ENCODE peak calls at places on chromosomes 5 and 9, in four cellular contexts. Z, P, G and O are unnamed samples.

GRCh38 chr9:130938652-130939404 is at the start of gene FIBCD1:
- DNase-seq in P (peak), G (no peak), Z (no peak), O (no peak)

GRCh38 chr5:83914662-83915418 is 194.2 kb upstream of the HAPLN1 start:
- DNase-seq in P (no peak), Z (no peak), G (no peak), O (no peak)

GRCh38 chr5:136066705-136067271 is 38.0 kb downstream of the TGFBI start:
- DNase-seq in G (peak), P (no peak), Z (no peak), O (no peak)

GRCh38 chr5:56290378-56291057 is 57.4 kb upstream of the ANKRD55 start:
- DNase-seq in Z (no peak), P (no peak), G (no peak), O (no peak)

GRCh38 chr5:69334793-69335268 is 2.2 kb upstream of the CCDC125 start:
- DNase-seq in Z (peak), P (peak), G (peak), O (no peak)

GRCh38 chr5:127001621-127002296 is 28.6 kb downstream of the MARCHF3 start:
- DNase-seq in G (no peak), P (no peak), Z (no peak), O (no peak)

GRCh38 chr9:94656976-94657375 is 17.7 kb upstream of the FBP1 start:
- DNase-seq in Z (no peak), P (no peak), G (no peak), O (no peak)

GRCh38 chr9:108727580-108728056 is 128.2 kb downstream of the ACTL7B start:
- DNase-seq in Z (no peak), G (no peak), P (no peak), O (no peak)

GRCh38 chr5:67487862-67488261 is 291.3 kb upstream of the CD180 start:
- DNase-seq in P (no peak), G (no peak), Z (no peak), O (no peak)

GRCh38 chr5:2782658-2783057 is 31.2 kb upstream of the IRX2 start:
- DNase-seq in G (no peak), P (no peak), Z (no peak), O (no peak)

GRCh38 chr9:79185866-79186265 is 385.9 kb upstream of the TLE4 start:
- DNase-seq in G (no peak), P (no peak), Z (no peak), O (no peak)

GRCh38 chr9:16246785-16247184 is 623.7 kb downstream of the BNC2 start:
- DNase-seq in P (no peak), G (no peak), Z (no peak), O (no peak)

GRCh38 chr5:178490935-178491632 is 99.1 kb downstream of the COL23A1 start:
- DNase-seq in Z (no peak), G (no peak), P (no peak), O (no peak)

GRCh38 chr9:118121361-118121760 is 417.2 kb downstream of the TLR4 start:
- DNase-seq in Z (no peak), G (no peak), P (no peak), O (peak)

GRCh38 chr5:67493676-67494075 is 297.1 kb upstream of the CD180 start:
- DNase-seq in P (peak), G (no peak), Z (no peak), O (no peak)

GRCh38 chr5:74240783-74241750 is 399.5 kb downstream of the ENC1 start:
- DNase-seq in P (no peak), Z (no peak), G (no peak), O (no peak)

GRCh38 chr5:17425385-17426070 is 72.5 kb upstream of the TAF11L2 start:
- DNase-seq in P (no peak), Z (no peak), G (no peak), O (no peak)

GRCh38 chr9:37761511-37761910 is 7.9 kb downstream of the TRMT10B start:
- DNase-seq in Z (no peak), P (no peak), G (no peak), O (peak)

GRCh38 chr5:159764283-159764927 is 151.9 kb upstream of the ADRA1B start:
- DNase-seq in P (no peak), G (peak), Z (no peak), O (peak)

GRCh38 chr5:159762921-159763320 is 153.4 kb upstream of the ADRA1B start:
- DNase-seq in G (no peak), Z (no peak), P (no peak), O (no peak)

GRCh38 chr5:159765760-159766517 is 150.3 kb upstream of the ADRA1B start:
- DNase-seq in G (no peak), P (no peak), Z (no peak), O (no peak)

GRCh38 chr5:159763564-159763963 is 152.7 kb upstream of the ADRA1B start:
- DNase-seq in P (no peak), G (no peak), Z (no peak), O (no peak)

GRCh38 chr5:159765034-159765433 is 151.2 kb upstream of the ADRA1B start:
- DNase-seq in G (no peak), P (no peak), Z (no peak), O (no peak)
- H3K4me3 ChIP-seq in G (no peak), P (no peak), Z (no peak), O (no peak)

DNA sequence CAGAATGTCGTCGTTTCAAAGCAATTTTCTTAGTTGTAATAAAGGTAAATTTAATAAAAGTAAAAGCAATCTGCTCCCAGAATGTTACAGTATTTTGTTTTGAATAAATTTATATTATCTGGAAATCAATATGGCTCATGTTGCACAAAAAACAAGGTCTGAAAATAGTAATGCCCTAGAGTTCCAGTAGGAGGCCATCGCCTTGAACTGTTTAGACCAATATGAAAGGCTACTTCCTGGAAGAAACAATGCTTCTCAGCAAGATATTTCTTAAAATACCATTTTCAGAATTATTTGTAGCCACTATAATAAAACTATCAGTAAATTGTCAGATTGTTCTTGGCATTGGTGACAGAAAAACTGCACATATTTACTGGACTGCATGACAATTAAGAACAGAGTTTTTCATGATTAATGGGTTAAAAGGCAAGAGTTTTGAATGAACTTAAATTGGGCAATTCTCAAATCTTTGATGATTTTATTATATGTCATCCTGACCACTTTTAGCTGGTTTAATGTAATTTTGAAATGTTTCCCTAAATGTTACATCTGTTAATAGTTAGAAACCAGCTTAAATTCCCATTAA is 153.2 kb downstream of the COMMD10 start:
- DNase-seq in P (no peak), Z (no peak), G (no peak), O (no peak)
- TF ChIP-seq CTCF in P (no peak), Z (peak), G (no peak), O (peak)

GRCh38 chr5:4275232-4275631 is 679.6 kb downstream of the IRX1 start:
- DNase-seq in G (no peak), Z (no peak), P (no peak), O (no peak)
- H3K4me3 ChIP-seq in G (no peak), Z (no peak), P (no peak), O (no peak)

GRCh38 chr5:100697970-100698369 is 162.8 kb downstream of the FAM174A start:
- DNase-seq in G (no peak), P (no peak), Z (no peak), O (no peak)
- TF ChIP-seq CTCF in G (no peak), P (no peak), Z (no peak), O (peak)

DNA sequence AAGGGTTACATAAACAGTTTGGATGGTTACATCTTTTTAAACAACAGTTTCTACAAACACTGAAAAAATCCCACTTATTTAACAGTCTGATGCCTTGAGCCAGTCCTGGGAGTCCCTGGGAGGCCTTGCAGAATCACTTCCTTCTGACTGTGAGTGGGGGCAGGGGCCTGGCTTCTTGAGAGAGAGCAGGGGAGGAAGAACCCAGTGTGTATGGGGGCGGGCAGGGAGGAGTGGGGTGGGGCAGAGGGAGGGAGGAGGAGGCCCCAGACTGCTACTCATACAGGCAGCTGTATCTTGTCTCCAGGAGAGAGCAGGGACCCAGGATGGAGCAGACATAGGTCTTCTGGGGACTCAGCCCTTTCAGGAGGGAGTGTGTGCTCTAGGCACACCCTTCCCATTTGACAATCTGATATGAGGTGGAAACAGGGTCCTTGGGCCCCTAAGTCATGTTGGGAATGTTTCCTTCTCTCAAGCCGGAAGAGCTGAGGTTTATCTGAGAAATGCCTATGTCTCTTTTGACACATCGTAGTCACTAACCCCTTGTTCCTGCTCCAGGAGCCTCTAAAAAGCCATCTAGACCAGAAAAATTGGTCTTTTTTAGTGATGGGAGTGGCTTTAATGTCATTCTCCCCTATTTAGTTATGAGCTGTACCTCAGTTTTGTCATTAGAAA is 52.8 kb downstream of the IRF1 start:
- DNase-seq in P (peak), G (peak), Z (no peak), O (no peak)
- H3K4me3 ChIP-seq in P (no peak), G (no peak), Z (no peak), O (no peak)

GRCh38 chr5:139451176-139451575 is 11.4 kb downstream of the ECSCR start:
- DNase-seq in Z (no peak), G (no peak), P (no peak), O (no peak)
- TF ChIP-seq CTCF in Z (no peak), G (no peak), P (no peak), O (no peak)

GRCh38 chr5:144315026-144315425 is 144.4 kb downstream of the KCTD16 start:
- DNase-seq in G (no peak), P (no peak), Z (no peak), O (no peak)
- H3K4me3 ChIP-seq in G (no peak), P (no peak), Z (no peak), O (no peak)

DNA sequence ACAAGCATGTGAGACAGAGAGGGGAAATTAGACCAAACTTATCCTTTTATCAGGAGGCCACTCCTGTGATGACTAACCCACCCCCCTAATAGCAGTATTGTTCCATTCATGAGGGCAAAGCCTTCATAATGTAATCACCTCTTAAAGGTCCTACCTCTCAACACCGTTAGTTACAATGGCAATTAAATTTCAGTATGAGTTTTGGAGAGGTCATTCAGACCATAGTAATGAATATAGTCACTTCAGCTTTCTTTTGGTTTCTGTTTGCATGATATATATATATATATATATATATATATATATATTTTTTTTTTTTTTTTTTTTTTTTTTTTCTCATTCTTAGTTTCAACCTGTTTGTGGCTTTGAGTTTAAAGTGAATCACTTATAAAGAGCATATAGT is 10.5 kb downstream of the ADGRV1 start:
- DNase-seq in P (no peak), Z (no peak), G (no peak), O (no peak)
- TF ChIP-seq CTCF in P (no peak), Z (no peak), G (no peak), O (no peak)

DNA sequence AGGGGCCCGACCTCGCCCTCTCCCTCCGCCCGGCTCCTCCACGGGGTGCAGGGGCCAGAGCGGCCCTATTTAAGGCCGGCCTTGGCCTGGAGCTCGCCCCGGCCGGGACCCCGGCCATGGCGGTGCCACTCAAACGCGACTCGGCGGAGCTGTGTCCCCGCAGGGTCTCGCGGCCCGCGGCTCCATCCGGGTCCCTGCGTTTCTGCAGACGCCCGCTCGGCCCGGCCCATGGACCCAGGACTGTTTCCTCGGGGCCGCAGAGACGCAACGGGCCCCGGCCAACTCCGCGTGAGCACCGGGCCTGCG is 661 bp downstream of the TMEM250 start:
- DNase-seq in P (peak), G (no peak), Z (no peak), O (no peak)
- H3K4me3 ChIP-seq in P (peak), G (peak), Z (peak), O (peak)

GRCh38 chr5:132394681-132395259 is 25.3 kb downstream of the SLC22A5 start:
- DNase-seq in G (no peak), P (no peak), Z (no peak), O (no peak)
- TF ChIP-seq CTCF in G (no peak), P (no peak), Z (no peak), O (no peak)